ENCODE peak calls at places on chromosomes 6 and 20, in seven cellular contexts. S, E, C, P, H, B and J are unnamed samples.

GRCh38 chr6:36739947-36740817 is 42.6 kb downstream of the RAB44 start:
- DNase-seq in S (no peak), E (no peak), C (no peak), P (no peak), H (peak; percentile 88), B (no peak), J (no peak)

GRCh38 chr20:878511-879307 is 37.4 kb downstream of the ANGPT4 start:
- DNase-seq in S (peak; percentile 26), E (no peak), C (no peak), P (no peak), H (peak; percentile 20), B (no peak), J (no peak)

GRCh38 chr6:158770533-158770932 is 48.6 kb downstream of the EZR start:
- DNase-seq in S (no peak), E (no peak), C (no peak), P (no peak), H (no peak), B (no peak), J (peak; percentile 25)

GRCh38 chr20:53480913-53481312 is 112.7 kb downstream of the ZNF217 start:
- DNase-seq in S (no peak), E (no peak), C (no peak), P (no peak), H (no peak), B (no peak), J (no peak)

GRCh38 chr6:85192186-85192585 is 257.7 kb upstream of the NT5E start:
- DNase-seq in S (no peak), E (no peak), C (no peak), P (no peak), H (peak; percentile 55), B (no peak), J (no peak)

GRCh38 chr6:148999501-148999900 is 252.7 kb downstream of the UST start:
- DNase-seq in S (no peak), E (no peak), C (no peak), P (no peak), H (no peak), B (no peak), J (no peak)

GRCh38 chr20:60152792-60153191 is 194.6 kb downstream of the CDH26 start:
- DNase-seq in S (no peak), E (no peak), C (no peak), P (no peak), H (no peak), B (no peak), J (no peak)

GRCh38 chr6:168049277-168049676 is 29.7 kb downstream of the FRMD1 start:
- DNase-seq in S (peak; percentile 60), E (no peak), C (no peak), P (no peak), H (no peak), B (peak; percentile 54), J (no peak)

GRCh38 chr6:78390066-78390465 is 477.3 kb upstream of the IRAK1BP1 start:
- DNase-seq in S (no peak), E (no peak), C (no peak), P (no peak), H (no peak), B (no peak), J (no peak)
- H3K4me3 ChIP-seq in S (no peak overlapping the region), E (no peak overlapping the region), C (no peak overlapping the region), P (no peak overlapping the region), H (no peak overlapping the region), B (no peak overlapping the region), J (no peak overlapping the region)

GRCh38 chr20:10218536-10219451 is at the start of gene SNAP25:
- DNase-seq in S (peak; percentile 95), E (no peak), C (peak; percentile 84), P (peak; percentile 22), H (peak; percentile 71), B (peak; percentile 60), J (no peak)

GRCh38 chr20:10216146-10216741 is 2.4 kb upstream of the SNAP25 start:
- DNase-seq in S (no peak), E (no peak), C (no peak), P (no peak), H (no peak), B (no peak), J (no peak)

GRCh38 chr20:10219452-10219791 is 792 bp downstream of the SNAP25 start:
- DNase-seq in S (peak; percentile 90), E (no peak), C (peak; percentile 72), P (peak; percentile 54), H (peak; percentile 78), B (peak; percentile 65), J (peak; percentile 61)

GRCh38 chr20:10219993-10220750 is 1.5 kb downstream of the SNAP25 start:
- DNase-seq in S (no peak), E (no peak), C (no peak), P (no peak), H (no peak), B (no peak), J (no peak)

GRCh38 chr20:10217517-10218410 is 866 bp upstream of the SNAP25 start:
- DNase-seq in S (peak; percentile 91), E (no peak), C (peak; percentile 84), P (peak; percentile 13), H (peak; percentile 65), B (no peak), J (no peak)
- TF ChIP-seq POLR2A in S (no peak), E (no peak), C (peak; percentile 63), P (no peak), H (no peak), B (no peak), J (no peak)

GRCh38 chr20:37389844-37390275 is 43.9 kb downstream of the SRC start:
- DNase-seq in S (no peak), E (no peak), C (no peak), P (no peak), H (no peak), B (peak; percentile 38), J (no peak)
- H3K36me3 ChIP-seq in S (no peaks in the 10 kb centered on the region), E (peaks cover 72% of the 10 kb centered on the region), C (no peaks in the 10 kb centered on the region), P (peaks cover 5% of the 10 kb centered on the region), H (no peaks in the 10 kb centered on the region), B (peaks cover 37% of the 10 kb centered on the region), J (no peaks in the 10 kb centered on the region)

GRCh38 chr6:44116643-44117382 is 10.4 kb downstream of the MRPL14 start:
- DNase-seq in S (no peak), E (no peak), C (no peak), P (no peak), H (peak; percentile 81), B (no peak), J (no peak)
- H3K4me3 ChIP-seq in S (no peak overlapping the region), E (no peak overlapping the region), C (no peak overlapping the region), P (no peak overlapping the region), H (no peak overlapping the region), B (no peak overlapping the region), J (no peak overlapping the region)

GRCh38 chr6:42452171-42453026 is 673 bp upstream of the TRERF1 start:
- DNase-seq in S (peak; percentile 84), E (no peak), C (peak; percentile 82), P (peak; percentile 80), H (peak; percentile 64), B (peak; percentile 78), J (no peak)
- TF ChIP-seq POLR2A in S (no peak), E (peak; percentile 76), C (peak; percentile 63), P (peak; percentile 54), H (no peak), B (no peak), J (no peak)

GRCh38 chr6:56478202-56478601 is 164.5 kb downstream of the DST start:
- DNase-seq in S (no peak), E (no peak), C (no peak), P (no peak), H (no peak), B (no peak), J (no peak)
- H3K36me3 ChIP-seq in S (no peaks in the 10 kb centered on the region), E (no peaks in the 10 kb centered on the region), C (no peaks in the 10 kb centered on the region), P (no peaks in the 10 kb centered on the region), H (peaks cover 15% of the 10 kb centered on the region), B (peaks cover 90% of the 10 kb centered on the region), J (no peaks in the 10 kb centered on the region)

GRCh38 chr6:53792016-53792415 is 2.8 kb upstream of the LRRC1 start:
- DNase-seq in S (no peak), E (no peak), C (no peak), P (no peak), H (no peak), B (no peak), J (no peak)
- H3K4me3 ChIP-seq in S (no peak overlapping the region), E (no peak overlapping the region), C (no peak overlapping the region), P (no peak overlapping the region), H (no peak overlapping the region), B (no peak overlapping the region), J (no peak overlapping the region)

GRCh38 chr20:38731738-38732113 is 7.4 kb downstream of the SLC32A1 start:
- DNase-seq in S (no peak), E (no peak), C (no peak), P (no peak), H (no peak), B (no peak), J (no peak)
- TF ChIP-seq POLR2A in S (no peak), E (no peak), C (no peak), P (no peak), H (no peak), B (no peak), J (no peak)

GRCh38 chr20:62047666-62048345 is 17.9 kb downstream of the TAF4 start:
- DNase-seq in S (no peak), E (no peak), C (no peak), P (no peak), H (no peak), B (peak; percentile 26), J (no peak)

GRCh38 chr20:62045529-62046277 is 20.0 kb downstream of the TAF4 start:
- DNase-seq in S (no peak), E (no peak), C (no peak), P (no peak), H (no peak), B (no peak), J (no peak)

GRCh38 chr20:62044671-62045070 is 21.0 kb downstream of the TAF4 start:
- DNase-seq in S (no peak), E (no peak), C (no peak), P (no peak), H (no peak), B (no peak), J (no peak)

GRCh38 chr20:62045118-62045517 is 20.6 kb downstream of the TAF4 start:
- DNase-seq in S (no peak), E (no peak), C (no peak), P (no peak), H (no peak), B (no peak), J (no peak)

DNA sequence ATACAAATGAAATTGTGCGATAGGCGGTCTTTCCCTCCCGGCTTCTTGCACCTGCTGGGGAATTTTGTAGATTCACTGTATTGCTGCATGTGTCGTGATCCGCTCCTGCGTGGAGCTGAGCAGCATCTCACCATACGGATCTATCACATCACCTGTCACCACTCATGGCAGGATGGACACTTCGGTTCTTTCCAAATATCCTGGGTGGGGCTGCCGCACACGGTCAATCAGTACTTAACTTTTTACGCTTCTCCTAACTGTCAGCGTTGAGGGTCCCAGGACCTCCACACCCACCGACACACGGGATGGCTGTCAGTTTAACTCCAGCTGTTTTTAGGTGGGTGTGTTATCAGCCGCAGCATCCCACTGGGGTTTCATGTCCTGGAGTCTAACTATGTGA is 19.2 kb downstream of the TAF4 start:
- DNase-seq in S (no peak), E (no peak), C (no peak), P (no peak), H (no peak), B (no peak), J (no peak)
- H3K36me3 ChIP-seq in S (no peaks in the 10 kb centered on the region), E (peaks cover 4% of the 10 kb centered on the region), C (no peaks in the 10 kb centered on the region), P (no peaks in the 10 kb centered on the region), H (no peaks in the 10 kb centered on the region), B (no peaks in the 10 kb centered on the region), J (no peaks in the 10 kb centered on the region)